ENCODE peak calls at places on chromosomes 11 and 22, in eight cellular contexts. T is uterus; H is LoVo; D is GM12865; P is head of caudate nucleus; R is activated CD4-positive, alpha-beta T cell treated with anti-CD3 and anti-CD28 coated beads, Interleukin-2, amount 50 U/mL, for 1 hour; U is GDM1; A is choroid plexus epithelial cell. M is an unnamed sample.

GRCh38 chr22:28882878-28883656 is at the start of gene ZNRF3:
- DNase-seq in T (peak; percentile 94), H (peak; percentile 96), D (peak; percentile 93), P (peak; percentile 95), R (peak; percentile 91), U (peak; percentile 94), A (peak; percentile 97), M (peak; percentile 50)

GRCh38 chr11:10770626-10771254 is 19.7 kb downstream of the CTR9 start:
- DNase-seq in T (peak; percentile 47), H (peak; percentile 27), D (peak; percentile 43), P (peak; percentile 56), R (peak; percentile 26), U (no peak), A (peak; percentile 72), M (peak; percentile 42)

GRCh38 chr11:33869511-33870422 is 22.1 kb downstream of the LMO2 start:
- DNase-seq in T (no peak), H (peak; percentile 38), D (peak; percentile 31), P (no peak), R (no peak), U (peak; percentile 76), A (peak; percentile 28), M (peak; percentile 2)

GRCh38 chr11:66856496-66857233 is at the start of gene LRFN4:
- DNase-seq in T (no peak), H (no peak), D (peak; percentile 34), P (peak; percentile 60), R (peak; percentile 49), U (no peak), A (no peak), M (no peak)

GRCh38 chr22:33082221-33082620 is 24.0 kb upstream of the SYN3 start:
- DNase-seq in T (no peak), H (no peak), D (no peak), P (no peak), R (no peak), U (no peak), A (no peak), M (no peak)

GRCh38 chr11:17713851-17714250 is 5.5 kb upstream of the MYOD1 start:
- DNase-seq in T (no peak), H (no peak), D (no peak), P (no peak), R (no peak), U (no peak), A (no peak), M (no peak)

GRCh38 chr11:9688716-9689511 is 25.0 kb downstream of the SWAP70 start:
- DNase-seq in T (no peak), H (no peak), D (peak; percentile 89), P (no peak), R (no peak), U (peak; percentile 57), A (peak; percentile 88), M (peak; percentile 84)

GRCh38 chr11:17405232-17406005 is 17.0 kb upstream of the KCNJ11 start:
- DNase-seq in T (peak; percentile 50), H (peak; percentile 7), D (peak; percentile 52), P (peak; percentile 31), R (no peak), U (no peak), A (peak; percentile 62), M (peak; percentile 74)

GRCh38 chr22:38754247-38755154 is 1.3 kb downstream of the SUN2 start:
- DNase-seq in T (peak; percentile 88), H (no peak), D (peak; percentile 65), P (no peak), R (no peak), U (peak; percentile 15), A (peak; percentile 50), M (peak; percentile 58)

GRCh38 chr11:86103808-86104207 is 34.9 kb upstream of the PICALM start:
- DNase-seq in T (no peak), H (no peak), D (no peak), P (no peak), R (no peak), U (no peak), A (peak; percentile 17), M (no peak)

GRCh38 chr11:69525516-69526452 is 44.3 kb downstream of the LINC01488 start:
- DNase-seq in T (no peak), H (no peak), D (no peak), P (no peak), R (no peak), U (no peak), A (no peak), M (no peak)

GRCh38 chr22:41288245-41288946 is 2.4 kb upstream of the RANGAP1 start:
- DNase-seq in T (no peak), H (peak; percentile 85), D (no peak), P (no peak), R (no peak), U (no peak), A (peak; percentile 66), M (peak; percentile 88)

GRCh38 chr11:118608268-118609214 is 1.1 kb downstream of the PHLDB1 start:
- DNase-seq in T (peak; percentile 89), H (peak; percentile 48), D (peak; percentile 39), P (peak; percentile 62), R (peak; percentile 89), U (no peak), A (peak; percentile 74), M (no peak)

GRCh38 chr11:57679396-57679795 is 11.5 kb downstream of the ZDHHC5 start:
- DNase-seq in T (no peak), H (no peak), D (no peak), P (no peak), R (no peak), U (no peak), A (no peak), M (no peak)

GRCh38 chr22:39454385-39454871 is 2.4 kb upstream of the MGAT3 start:
- DNase-seq in T (no peak), H (no peak), D (no peak), P (no peak), R (no peak), U (no peak), A (no peak), M (peak; percentile 37)

GRCh38 chr11:40885257-40885947 is 574.0 kb downstream of the LRRC4C start:
- DNase-seq in T (no peak), H (no peak), D (no peak), P (no peak), R (no peak), U (no peak), A (no peak), M (no peak)

GRCh38 chr22:36528336-36528735 is 630 bp downstream of the EIF3D start:
- DNase-seq in T (no peak), H (peak; percentile 29), D (peak; percentile 45), P (no peak), R (no peak), U (no peak), A (peak; percentile 34), M (no peak)

GRCh38 chr22:48492371-48493320 is 1335.0 kb downstream of the BRD1 start:
- DNase-seq in T (peak; percentile 53), H (peak; percentile 41), D (peak; percentile 59), P (peak; percentile 63), R (no peak), U (peak; percentile 42), A (peak; percentile 85), M (peak; percentile 32)

GRCh38 chr11:34916810-34917780 is 677 bp downstream of the PDHX start:
- DNase-seq in T (no peak), H (no peak), D (no peak), P (no peak), R (no peak), U (no peak), A (peak; percentile 35), M (peak; percentile 10)

GRCh38 chr22:18968011-18968749 is 32.1 kb upstream of the PRODH start:
- DNase-seq in T (no peak), H (no peak), D (no peak), P (no peak), R (no peak), U (no peak), A (peak; percentile 40), M (peak; percentile 2)

GRCh38 chr11:73218106-73218829 is at the start of gene P2RY2:
- DNase-seq in T (no peak), H (peak; percentile 70), D (peak; percentile 32), P (no peak), R (peak; percentile 7), U (no peak), A (peak; percentile 15), M (no peak)

GRCh38 chr11:96357794-96358193 is 14.8 kb upstream of the MAML2 start:
- DNase-seq in T (no peak), H (no peak), D (peak; percentile 13), P (no peak), R (no peak), U (no peak), A (no peak), M (no peak)

GRCh38 chr11:23680488-23681230 is 816.2 kb upstream of the LUZP2 start:
- DNase-seq in T (no peak), H (no peak), D (no peak), P (no peak), R (no peak), U (no peak), A (no peak), M (no peak)

GRCh38 chr11:9351321-9351881 is 33.1 kb upstream of the IPO7 start:
- DNase-seq in T (no peak), H (no peak), D (no peak), P (no peak), R (no peak), U (no peak), A (no peak), M (no peak)

GRCh38 chr11:19919050-19919561 is 206.5 kb downstream of the NAV2 start:
- DNase-seq in T (peak; percentile 40), H (peak; percentile 16), D (no peak), P (no peak), R (no peak), U (no peak), A (peak; percentile 94), M (peak; percentile 97)

GRCh38 chr22:36328635-36329216 is 59.0 kb downstream of the MYH9 start:
- DNase-seq in T (peak; percentile 88), H (no peak), D (peak; percentile 79), P (no peak), R (peak; percentile 27), U (no peak), A (peak; percentile 92), M (peak; percentile 98)

GRCh38 chr11:87122852-87123251 is 85.1 kb downstream of the TMEM135 start:
- DNase-seq in T (no peak), H (no peak), D (no peak), P (no peak), R (no peak), U (no peak), A (no peak), M (no peak)

GRCh38 chr11:61700720-61701119 is 20.5 kb downstream of the DAGLA start:
- DNase-seq in T (no peak), H (no peak), D (no peak), P (no peak), R (no peak), U (no peak), A (no peak), M (no peak)

GRCh38 chr22:50517495-50518260 is 7.7 kb downstream of the SCO2 start:
- DNase-seq in T (no peak), H (no peak), D (no peak), P (no peak), R (no peak), U (no peak), A (no peak), M (no peak)

GRCh38 chr11:23079382-23079813 is 219.1 kb upstream of the CCDC179 start:
- DNase-seq in T (no peak), H (no peak), D (no peak), P (no peak), R (no peak), U (no peak), A (peak; percentile 55), M (peak; percentile 16)

GRCh38 chr11:87603887-87604286 is 566.2 kb downstream of the TMEM135 start:
- DNase-seq in T (no peak), H (no peak), D (no peak), P (no peak), R (no peak), U (no peak), A (no peak), M (no peak)

GRCh38 chr11:61545341-61545740 is 35.5 kb downstream of the SYT7 start:
- DNase-seq in T (no peak), H (no peak), D (no peak), P (no peak), R (no peak), U (no peak), A (peak; percentile 31), M (no peak)

GRCh38 chr11:61369372-61370348 is 7.5 kb downstream of the TMEM138 start:
- DNase-seq in T (peak; percentile 80), H (no peak), D (peak; percentile 74), P (no peak), R (no peak), U (no peak), A (peak; percentile 96), M (peak; percentile 34)

GRCh38 chr22:17095538-17095937 is 10.7 kb downstream of the IL17RA start:
- DNase-seq in T (no peak), H (no peak), D (no peak), P (no peak), R (no peak), U (no peak), A (peak; percentile 30), M (no peak)

M was measured in renal cortical epithelial cell.